ENCODE peak calls at places on chromosomes 11 and 22, in six cellular contexts. I is A549, X is K562, K is GM12878, B is HepG2, T is endothelial cell of umbilical vein. D is an unnamed sample.

GRCh38 chr11:101444851-101445250 is 139.0 kb downstream of the TRPC6 start:
- DNase-seq in I (no peak), K (no peak), B (no peak), T (no peak), X (no peak), D (no peak)

GRCh38 chr22:20520093-20520511 is 12.7 kb downstream of the MED15 start:
- DNase-seq in X (peak), I (no peak), T (peak), B (no peak), K (no peak), D (no peak)

GRCh38 chr11:120198403-120198786 is 12.4 kb upstream of the OAF start:
- DNase-seq in K (no peak), X (no peak), T (no peak), I (no peak), B (no peak), D (no peak)

GRCh38 chr11:63920126-63920869 is 3.3 kb upstream of the RCOR2 start:
- DNase-seq in B (peak), K (no peak), I (no peak), X (no peak), T (no peak), D (no peak)

GRCh38 chr22:25940479-25940878 is 198.5 kb downstream of the MYO18B start:
- DNase-seq in I (no peak), T (no peak), K (no peak), X (no peak), B (no peak), D (no peak)

GRCh38 chr22:19057539-19057938 is 64.7 kb downstream of the DGCR2 start:
- DNase-seq in K (no peak), I (no peak), X (no peak), B (no peak), T (no peak), D (no peak)

GRCh38 chr22:35477911-35478582 is 62.6 kb upstream of the RASD2 start:
- DNase-seq in X (peak), T (peak), B (no peak), K (no peak), I (peak), D (peak)

GRCh38 chr11:133531971-133532651 is at the start of gene OPCML:
- DNase-seq in I (no peak), K (no peak), T (no peak), B (no peak), X (no peak), D (no peak)

GRCh38 chr22:47275479-47276218 is 513.2 kb downstream of the TBC1D22A start:
- DNase-seq in X (no peak), I (no peak), B (no peak), K (no peak), T (no peak), D (peak)

GRCh38 chr11:18802381-18803257 is 11.0 kb upstream of the PTPN5 start:
- DNase-seq in B (peak), T (peak), K (peak), I (peak), X (peak), D (peak)

GRCh38 chr11:62501432-62501891 is 45.1 kb downstream of the AHNAK start:
- DNase-seq in T (peak), B (peak), I (no peak), X (no peak), K (no peak), D (no peak)

GRCh38 chr11:32006799-32007388 is 84.0 kb upstream of the RCN1 start:
- DNase-seq in B (peak), X (peak), I (peak), K (peak), T (peak), D (peak)

GRCh38 chr11:44977493-44977984 is 26.9 kb upstream of the TP53I11 start:
- DNase-seq in K (no peak), I (peak), X (no peak), B (no peak), T (peak), D (peak)

GRCh38 chr11:62603072-62603408 is 1.4 kb upstream of the MTA2 start:
- DNase-seq in T (no peak), B (no peak), X (no peak), K (no peak), I (no peak), D (no peak)

GRCh38 chr22:29218758-29219408 is 13.2 kb downstream of the EMID1 start:
- DNase-seq in T (no peak), B (no peak), K (no peak), I (no peak), X (no peak), D (no peak)

GRCh38 chr11:35105319-35106063 is 33.5 kb upstream of the CD44 start:
- DNase-seq in I (no peak), X (no peak), K (no peak), B (no peak), T (no peak), D (no peak)
- TF ChIP-seq MAX in I (no peak), X (no peak), K (no peak), B (no peak), T (no peak), D (no peak)

DNA sequence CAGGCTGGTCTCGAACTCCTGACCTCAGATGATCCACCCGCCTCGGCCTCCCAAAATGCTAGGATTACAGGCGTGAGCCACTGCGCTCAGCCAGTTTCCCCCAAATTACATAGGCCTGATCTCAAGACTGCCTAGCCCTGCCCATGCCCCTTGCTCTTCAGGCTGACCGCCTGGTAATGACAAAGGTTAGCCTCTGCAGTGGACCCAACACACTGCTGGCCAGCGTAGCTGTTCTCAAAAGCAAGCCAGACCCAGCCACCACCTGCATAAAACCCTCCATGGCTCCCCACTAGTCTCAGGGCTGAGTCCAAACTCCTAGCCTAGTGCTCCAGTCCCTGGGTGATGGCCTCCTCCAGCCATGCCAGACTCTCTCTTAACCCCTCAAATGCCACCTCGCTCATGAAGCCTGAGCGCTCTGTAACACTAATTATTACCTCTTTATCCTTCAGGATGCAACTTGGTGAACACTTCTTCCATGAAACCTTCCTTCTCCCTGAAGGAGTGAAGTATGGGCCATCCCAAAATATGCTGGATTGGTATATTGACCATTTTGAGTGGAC is 836 bp upstream of the RSPH14 start:
- DNase-seq in B (no peak), T (no peak), K (no peak), X (no peak), I (no peak), D (no peak)
- H3K4me3 ChIP-seq in B (peak), T (no peak), K (no peak), X (no peak), I (peak), D (no peak)

GRCh38 chr11:11786771-11787170 is 55.0 kb upstream of the USP47 start:
- DNase-seq in T (peak), K (no peak), I (no peak), X (peak), B (no peak), D (peak)
- TF ChIP-seq MYC in T (no peak), K (no peak), I (no peak), X (no peak), B (no peak), D (no peak)

GRCh38 chr22:40156001-40156516 is 21.7 kb upstream of the TNRC6B start:
- DNase-seq in X (peak), K (no peak), I (peak), T (peak), B (peak), D (peak)
- TF ChIP-seq MAX in X (no peak), K (no peak), I (peak), T (no peak), B (no peak), D (peak)

GRCh38 chr22:27796829-27797792 is 4.4 kb downstream of the MN1 start:
- DNase-seq in B (no peak), X (no peak), T (no peak), K (no peak), I (no peak), D (no peak)

GRCh38 chr22:27794244-27794643 is 7.3 kb downstream of the MN1 start:
- DNase-seq in T (no peak), K (no peak), I (no peak), B (no peak), X (no peak), D (no peak)

GRCh38 chr22:27795053-27795452 is 6.5 kb downstream of the MN1 start:
- DNase-seq in I (no peak), B (no peak), T (no peak), K (no peak), X (no peak), D (no peak)

GRCh38 chr22:27797793-27798525 is 3.6 kb downstream of the MN1 start:
- DNase-seq in B (no peak), K (no peak), I (no peak), X (no peak), T (no peak), D (no peak)

DNA sequence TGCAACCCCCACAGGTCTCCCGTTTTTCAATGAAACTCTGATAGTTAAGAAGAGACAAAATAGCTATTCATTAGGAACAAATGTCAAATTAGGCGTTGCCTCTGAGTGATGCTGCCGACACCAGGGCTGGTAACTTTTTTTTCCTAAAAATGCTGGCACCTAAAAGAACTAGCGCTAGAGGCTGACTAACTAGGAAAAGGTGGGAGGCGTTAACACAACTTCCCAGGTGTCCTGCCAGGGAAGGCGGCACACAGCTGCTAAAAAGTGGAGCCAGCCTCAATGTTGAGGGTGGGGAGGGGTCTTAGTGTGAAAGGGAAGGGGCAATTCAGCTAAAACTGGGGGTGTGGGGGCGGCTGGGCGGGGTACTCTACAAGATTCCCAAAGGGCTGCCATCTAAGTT is 5.4 kb downstream of the MN1 start:
- DNase-seq in B (no peak), K (no peak), X (no peak), I (no peak), T (no peak), D (no peak)
- H3K4me3 ChIP-seq in B (no peak), K (no peak), X (no peak), I (no peak), T (no peak), D (no peak)

DNA sequence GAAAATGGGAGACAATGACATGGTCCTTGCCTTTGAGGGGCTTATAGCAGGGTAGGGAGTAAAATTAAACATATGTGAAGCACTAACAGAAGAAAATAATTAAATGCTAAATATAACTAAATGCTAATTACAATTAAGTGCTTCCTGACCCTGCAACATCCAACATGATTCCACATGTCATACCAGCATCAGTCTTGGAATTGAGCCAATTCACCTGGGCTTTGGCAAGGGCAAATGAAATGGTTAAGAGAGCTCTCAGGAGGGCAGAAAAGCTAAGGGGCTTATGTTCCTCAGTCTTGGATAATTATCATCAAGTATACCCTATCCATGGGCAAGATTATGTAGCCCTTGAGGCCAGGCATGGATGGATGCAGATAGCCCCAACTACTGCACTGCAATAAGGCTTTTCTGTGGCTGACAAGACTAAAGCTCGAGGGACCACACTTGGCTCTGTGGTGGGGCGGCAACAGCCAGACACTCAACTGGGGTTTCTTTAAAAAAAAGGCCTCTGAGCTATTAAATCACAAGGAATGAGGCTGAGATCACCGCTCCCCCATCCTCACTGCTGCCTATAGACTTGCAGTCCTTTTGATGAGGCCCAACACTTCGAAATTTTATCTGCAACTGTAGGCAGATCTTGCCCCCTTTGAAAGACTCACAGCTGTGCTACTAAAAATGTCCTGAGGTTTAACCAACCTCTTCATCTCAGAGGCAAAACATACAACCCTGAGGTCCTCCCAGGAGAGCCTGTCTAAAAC is 39.0 kb downstream of the IL18BP start:
- DNase-seq in I (no peak), T (no peak), K (no peak), X (no peak), B (no peak), D (no peak)
- TF ChIP-seq MYC in I (no peak), T (no peak), K (no peak), X (no peak), B (no peak), D (no peak)